ENCODE peak calls at places on chromosomes 4 and X, in four cellular contexts. W, S, G and Q are unnamed samples.

GRCh38 chr4:139582044-139582443 is 26.0 kb upstream of the SETD7 start:
- DNase-seq in G (no peak), S (no peak), W (no peak), Q (no peak)

GRCh38 chrX:78092296-78092695 is 11.8 kb upstream of the PGK1 start:
- DNase-seq in W (peak), G (no peak), S (no peak), Q (no peak)

GRCh38 chr4:40897557-40898203 is 147.9 kb downstream of the NSUN7 start:
- DNase-seq in G (peak), S (peak), W (peak), Q (peak)

GRCh38 chr4:128221556-128221955 is 66.1 kb downstream of the PGRMC2 start:
- DNase-seq in W (no peak), S (no peak), G (no peak), Q (no peak)

GRCh38 chrX:153765138-153766079 is 1.4 kb downstream of the PLXNB3 start:
- DNase-seq in S (no peak), G (no peak), W (no peak), Q (no peak)

GRCh38 chrX:118724775-118725174 is 2.6 kb upstream of the IL13RA1 start:
- DNase-seq in W (peak), S (no peak), G (no peak), Q (no peak)

GRCh38 chr4:22532117-22532516 is 16.3 kb upstream of the ADGRA3 start:
- DNase-seq in G (no peak), S (no peak), W (no peak), Q (no peak)

GRCh38 chr4:24686866-24687672 is 102.7 kb upstream of the DHX15 start:
- DNase-seq in W (no peak), S (peak), G (no peak), Q (no peak)

GRCh38 chr4:145734576-145735329 is 54.8 kb downstream of the C4orf51 start:
- DNase-seq in S (no peak), W (peak), G (no peak), Q (no peak)

GRCh38 chr4:74006009-74006476 is 7.6 kb upstream of the CXCL5 start:
- DNase-seq in S (no peak), G (no peak), W (peak), Q (no peak)

GRCh38 chr4:74317616-74318256 is 9.5 kb downstream of the EPGN start:
- DNase-seq in W (no peak), G (no peak), S (no peak), Q (no peak)

GRCh38 chr4:170008376-170008775 is 17.8 kb downstream of the MFAP3L start:
- DNase-seq in W (no peak), G (no peak), S (no peak), Q (peak)

GRCh38 chr4:130077275-130077674 is 981.3 kb downstream of the C4orf33 start:
- DNase-seq in W (no peak), G (no peak), S (no peak), Q (no peak)

GRCh38 chrX:2913118-2913517 is 16.0 kb downstream of the ARSD start:
- DNase-seq in S (no peak), G (no peak), W (no peak), Q (no peak)

GRCh38 chr4:146212781-146213180 is 1.6 kb upstream of the REELD1 start:
- DNase-seq in G (no peak), S (no peak), W (no peak), Q (no peak)

GRCh38 chrX:39550795-39551361 is 546.9 kb downstream of the BCOR start:
- DNase-seq in S (no peak), W (no peak), G (no peak), Q (no peak)

GRCh38 chr4:6941796-6942195 is 32.2 kb downstream of the TBC1D14 start:
- DNase-seq in S (no peak), G (no peak), W (no peak), Q (no peak)

GRCh38 chr4:121697626-121698025 is 846 bp upstream of the ANXA5 start:
- DNase-seq in G (no peak), W (no peak), S (no peak), Q (no peak)

GRCh38 chrX:440636-441035 is 53.9 kb upstream of the PPP2R3B start:
- DNase-seq in G (no peak), S (no peak), W (no peak), Q (no peak)

GRCh38 chrX:123833387-123833786 is 26.5 kb upstream of the XIAP start:
- DNase-seq in W (peak), S (no peak), G (peak), Q (peak)

GRCh38 chr4:10048931-10049655 is 27.8 kb upstream of the SLC2A9 start:
- DNase-seq in S (no peak), W (no peak), G (no peak), Q (no peak)

GRCh38 chr4:4344915-4345527 is 41.9 kb upstream of the NSG1 start:
- DNase-seq in G (no peak), S (no peak), W (no peak), Q (no peak)

GRCh38 chrX:129744881-129745321 is 6.1 kb downstream of the XPNPEP2 start:
- DNase-seq in W (no peak), S (no peak), G (no peak), Q (no peak)

GRCh38 chr4:137394000-137394399 is 138.3 kb downstream of the PCDH18 start:
- DNase-seq in G (no peak), W (no peak), S (no peak), Q (no peak)

GRCh38 chr4:97910005-97910404 is 233.3 kb downstream of the STPG2 start:
- DNase-seq in S (no peak), W (no peak), G (no peak), Q (no peak)

GRCh38 chr4:155371432-155372043 is 5.2 kb downstream of the MAP9 start:
- DNase-seq in S (no peak), W (no peak), G (no peak), Q (no peak)

GRCh38 chrX:28880136-28880535 is 292.9 kb downstream of the IL1RAPL1 start:
- DNase-seq in S (no peak), W (no peak), G (no peak), Q (no peak)

GRCh38 chr4:144480068-144480467 is 165.9 kb upstream of the HHIP start:
- DNase-seq in S (no peak), G (no peak), W (no peak), Q (no peak)

GRCh38 chrX:136608295-136608933 is 39.5 kb upstream of the CD40LG start:
- DNase-seq in G (no peak), W (no peak), S (peak), Q (peak)

GRCh38 chr4:186392017-186392416 is 126.0 kb downstream of the F11 start:
- DNase-seq in W (no peak), G (no peak), S (no peak), Q (no peak)